ENCODE peak calls at places on chromosomes 5 and 9, in ten cellular contexts. One of them, this sample, is unnamed. For H3K4me1, the result is how much of the 10 kb centered on the place peaks cover.

GRCh38 chr9:129552064-129552463 is 68.8 kb downstream of the C9orf50 start:
- DNase-seq in A549: no peak
- DNase-seq in H1: no peak
- DNase-seq in tibial nerve: no peak
- DNase-seq in K562: no peak
- DNase-seq in stomach: no peak
- DNase-seq in sigmoid colon: peak
- DNase-seq in suprapubic skin: peak
- DNase-seq in transverse colon: no peak
- DNase-seq in SK-N-SH: no peak
- DNase-seq in this sample: no peak

GRCh38 chr9:111943200-111943599 is 46.6 kb downstream of the UGCG start:
- DNase-seq in A549: no peak
- DNase-seq in H1: no peak
- DNase-seq in tibial nerve: no peak
- DNase-seq in K562: no peak
- DNase-seq in stomach: no peak
- DNase-seq in sigmoid colon: no peak
- DNase-seq in suprapubic skin: no peak
- DNase-seq in transverse colon: no peak
- DNase-seq in SK-N-SH: no peak
- DNase-seq in this sample: no peak

GRCh38 chr9:91312717-91313325 is 48.9 kb downstream of the AUH start:
- DNase-seq in A549: no peak
- DNase-seq in H1: no peak
- DNase-seq in tibial nerve: no peak
- DNase-seq in K562: no peak
- DNase-seq in stomach: peak
- DNase-seq in sigmoid colon: no peak
- DNase-seq in suprapubic skin: no peak
- DNase-seq in transverse colon: no peak
- DNase-seq in SK-N-SH: peak
- DNase-seq in this sample: no peak

GRCh38 chr9:136403915-136404800 is 4.2 kb upstream of the SNAPC4 start:
- DNase-seq in A549: no peak
- DNase-seq in H1: no peak
- DNase-seq in tibial nerve: no peak
- DNase-seq in K562: no peak
- DNase-seq in stomach: no peak
- DNase-seq in sigmoid colon: no peak
- DNase-seq in suprapubic skin: no peak
- DNase-seq in transverse colon: no peak
- DNase-seq in SK-N-SH: no peak
- DNase-seq in this sample: no peak

GRCh38 chr5:94526708-94527107 is 91.7 kb downstream of the KIAA0825 start:
- DNase-seq in A549: no peak
- DNase-seq in H1: no peak
- DNase-seq in tibial nerve: no peak
- DNase-seq in K562: no peak
- DNase-seq in stomach: no peak
- DNase-seq in sigmoid colon: no peak
- DNase-seq in suprapubic skin: no peak
- DNase-seq in transverse colon: no peak
- DNase-seq in SK-N-SH: no peak
- DNase-seq in this sample: no peak

GRCh38 chr5:144315994-144316634 is 145.4 kb downstream of the KCTD16 start:
- DNase-seq in A549: no peak
- DNase-seq in H1: no peak
- DNase-seq in tibial nerve: no peak
- DNase-seq in K562: no peak
- DNase-seq in stomach: no peak
- DNase-seq in sigmoid colon: no peak
- DNase-seq in suprapubic skin: no peak
- DNase-seq in transverse colon: peak
- DNase-seq in SK-N-SH: no peak
- DNase-seq in this sample: no peak

GRCh38 chr5:55994502-55994997 is at the start of gene IL6ST:
- DNase-seq in A549: peak
- DNase-seq in H1: no peak
- DNase-seq in tibial nerve: peak
- DNase-seq in K562: no peak
- DNase-seq in stomach: peak
- DNase-seq in sigmoid colon: no peak
- DNase-seq in suprapubic skin: peak
- DNase-seq in transverse colon: peak
- DNase-seq in SK-N-SH: no peak
- DNase-seq in this sample: no peak

GRCh38 chr5:175520321-175520720 is 42.0 kb downstream of the SFXN1 start:
- DNase-seq in A549: no peak
- DNase-seq in H1: no peak
- DNase-seq in tibial nerve: no peak
- DNase-seq in K562: no peak
- DNase-seq in stomach: no peak
- DNase-seq in sigmoid colon: no peak
- DNase-seq in suprapubic skin: no peak
- DNase-seq in transverse colon: no peak
- DNase-seq in SK-N-SH: no peak
- DNase-seq in this sample: no peak

GRCh38 chr5:115858396-115858795 is 16.7 kb downstream of the AP3S1 start:
- DNase-seq in A549: no peak
- DNase-seq in H1: no peak
- DNase-seq in tibial nerve: no peak
- DNase-seq in K562: no peak
- DNase-seq in stomach: no peak
- DNase-seq in sigmoid colon: no peak
- DNase-seq in suprapubic skin: no peak
- DNase-seq in transverse colon: no peak
- DNase-seq in SK-N-SH: no peak
- DNase-seq in this sample: no peak

GRCh38 chr5:60102961-60103683 is 209.6 kb upstream of the PDE4D start:
- DNase-seq in A549: peak
- DNase-seq in H1: no peak
- DNase-seq in tibial nerve: no peak
- DNase-seq in K562: no peak
- DNase-seq in stomach: no peak
- DNase-seq in sigmoid colon: no peak
- DNase-seq in suprapubic skin: no peak
- DNase-seq in transverse colon: no peak
- DNase-seq in SK-N-SH: no peak
- DNase-seq in this sample: no peak

GRCh38 chr9:75235632-75236031 is 147.3 kb downstream of the OSTF1 start:
- DNase-seq in A549: peak
- DNase-seq in H1: no peak
- DNase-seq in tibial nerve: no peak
- DNase-seq in K562: no peak
- DNase-seq in stomach: peak
- DNase-seq in sigmoid colon: no peak
- DNase-seq in suprapubic skin: no peak
- DNase-seq in transverse colon: peak
- DNase-seq in SK-N-SH: no peak
- DNase-seq in this sample: no peak

GRCh38 chr9:95264954-95265615 is 52.4 kb downstream of the FANCC start:
- DNase-seq in A549: peak
- DNase-seq in H1: no peak
- DNase-seq in tibial nerve: no peak
- DNase-seq in K562: no peak
- DNase-seq in stomach: no peak
- DNase-seq in sigmoid colon: no peak
- DNase-seq in suprapubic skin: no peak
- DNase-seq in transverse colon: no peak
- DNase-seq in SK-N-SH: no peak
- DNase-seq in this sample: no peak

GRCh38 chr5:91388362-91388761 is 5.2 kb upstream of the ARRDC3 start:
- DNase-seq in A549: no peak
- DNase-seq in H1: no peak
- DNase-seq in tibial nerve: no peak
- DNase-seq in K562: no peak
- DNase-seq in stomach: no peak
- DNase-seq in sigmoid colon: no peak
- DNase-seq in suprapubic skin: no peak
- DNase-seq in transverse colon: no peak
- DNase-seq in SK-N-SH: no peak
- DNase-seq in this sample: no peak

GRCh38 chr5:177531209-177531940 is 14.6 kb upstream of the DDX41 start:
- DNase-seq in A549: no peak
- DNase-seq in H1: no peak
- DNase-seq in tibial nerve: no peak
- DNase-seq in K562: no peak
- DNase-seq in stomach: no peak
- DNase-seq in sigmoid colon: peak
- DNase-seq in suprapubic skin: no peak
- DNase-seq in transverse colon: no peak
- DNase-seq in SK-N-SH: no peak
- DNase-seq in this sample: no peak
- TF ChIP-seq EP300 in A549: no peak
- TF ChIP-seq EP300 in H1: no peak
- TF ChIP-seq EP300 in tibial nerve: no peak
- TF ChIP-seq EP300 in K562: no peak
- TF ChIP-seq EP300 in stomach: no peak
- TF ChIP-seq EP300 in sigmoid colon: no peak
- TF ChIP-seq EP300 in suprapubic skin: no peak
- TF ChIP-seq EP300 in transverse colon: no peak
- TF ChIP-seq EP300 in SK-N-SH: no peak
- TF ChIP-seq EP300 in this sample: no peak

DNA sequence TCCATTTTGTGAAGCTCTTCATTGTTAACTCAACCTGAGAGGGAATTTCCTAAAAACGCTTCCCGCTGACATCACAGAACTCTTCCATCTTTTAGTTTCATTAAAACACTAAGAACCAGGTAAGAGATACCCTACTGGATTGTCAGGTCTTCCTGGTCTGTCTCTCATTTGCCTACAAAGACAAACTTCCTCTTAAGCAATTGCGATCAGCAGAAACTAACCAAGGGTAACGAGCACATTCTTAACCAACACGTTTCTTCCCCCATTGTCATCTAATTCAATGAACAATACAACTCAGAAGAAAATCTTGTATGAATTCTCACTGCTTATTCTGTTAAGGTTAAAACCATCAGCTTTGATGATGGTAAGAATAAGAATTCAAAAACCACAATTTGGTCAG is 6.6 kb downstream of the FBXW11 start:
- DNase-seq in A549: no peak
- DNase-seq in H1: no peak
- DNase-seq in tibial nerve: no peak
- DNase-seq in K562: no peak
- DNase-seq in stomach: no peak
- DNase-seq in sigmoid colon: no peak
- DNase-seq in suprapubic skin: no peak
- DNase-seq in transverse colon: no peak
- DNase-seq in SK-N-SH: no peak
- DNase-seq in this sample: no peak
- H3K4me1 ChIP-seq in A549: under half
- H3K4me1 ChIP-seq in H1: under half
- H3K4me1 ChIP-seq in tibial nerve: under half
- H3K4me1 ChIP-seq in K562: under half
- H3K4me1 ChIP-seq in stomach: half or more
- H3K4me1 ChIP-seq in sigmoid colon: half or more
- H3K4me1 ChIP-seq in suprapubic skin: under half
- H3K4me1 ChIP-seq in transverse colon: half or more
- H3K4me1 ChIP-seq in SK-N-SH: under half
- H3K4me1 ChIP-seq in this sample: under half

GRCh38 chr5:148558892-148559291 is 95.4 kb downstream of the HTR4 start:
- DNase-seq in A549: no peak
- DNase-seq in H1: no peak
- DNase-seq in tibial nerve: no peak
- DNase-seq in K562: no peak
- DNase-seq in stomach: peak
- DNase-seq in sigmoid colon: no peak
- DNase-seq in suprapubic skin: no peak
- DNase-seq in transverse colon: no peak
- DNase-seq in SK-N-SH: no peak
- DNase-seq in this sample: no peak
- TF ChIP-seq EP300 in A549: no peak
- TF ChIP-seq EP300 in H1: no peak
- TF ChIP-seq EP300 in tibial nerve: no peak
- TF ChIP-seq EP300 in K562: no peak
- TF ChIP-seq EP300 in stomach: no peak
- TF ChIP-seq EP300 in sigmoid colon: no peak
- TF ChIP-seq EP300 in suprapubic skin: no peak
- TF ChIP-seq EP300 in transverse colon: no peak
- TF ChIP-seq EP300 in SK-N-SH: no peak
- TF ChIP-seq EP300 in this sample: no peak

DNA sequence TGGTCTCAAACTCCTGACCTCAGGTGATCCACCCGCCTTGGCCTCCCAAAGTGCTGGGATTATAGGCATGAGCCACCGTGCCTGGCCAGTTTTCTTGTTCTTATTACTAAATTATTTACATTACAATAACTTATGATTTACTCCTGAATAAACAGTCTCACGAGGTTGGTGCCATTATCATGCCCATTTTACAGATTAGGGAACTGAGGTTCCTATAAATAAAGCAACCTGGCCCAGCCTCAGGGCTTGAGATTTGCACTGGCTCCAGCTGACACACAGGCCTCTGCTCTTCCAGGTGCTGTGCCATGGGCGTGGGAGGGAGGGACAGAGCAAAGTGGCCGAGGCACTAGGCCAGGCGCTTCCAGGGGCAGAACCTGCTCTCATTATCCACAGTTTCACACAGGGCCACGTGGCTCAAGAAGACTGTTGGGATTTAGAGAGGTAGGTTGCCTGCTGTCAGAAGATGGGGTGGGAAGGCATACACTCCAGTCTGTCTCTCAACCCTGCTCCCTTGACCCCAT is 2.3 kb downstream of the PLPP7 start:
- DNase-seq in A549: no peak
- DNase-seq in H1: no peak
- DNase-seq in tibial nerve: no peak
- DNase-seq in K562: no peak
- DNase-seq in stomach: no peak
- DNase-seq in sigmoid colon: no peak
- DNase-seq in suprapubic skin: no peak
- DNase-seq in transverse colon: no peak
- DNase-seq in SK-N-SH: no peak
- DNase-seq in this sample: no peak
- H3K4me1 ChIP-seq in A549: under half
- H3K4me1 ChIP-seq in H1: under half
- H3K4me1 ChIP-seq in tibial nerve: under half
- H3K4me1 ChIP-seq in K562: under half
- H3K4me1 ChIP-seq in stomach: under half
- H3K4me1 ChIP-seq in sigmoid colon: under half
- H3K4me1 ChIP-seq in suprapubic skin: under half
- H3K4me1 ChIP-seq in transverse colon: under half
- H3K4me1 ChIP-seq in SK-N-SH: under half
- H3K4me1 ChIP-seq in this sample: under half

DNA sequence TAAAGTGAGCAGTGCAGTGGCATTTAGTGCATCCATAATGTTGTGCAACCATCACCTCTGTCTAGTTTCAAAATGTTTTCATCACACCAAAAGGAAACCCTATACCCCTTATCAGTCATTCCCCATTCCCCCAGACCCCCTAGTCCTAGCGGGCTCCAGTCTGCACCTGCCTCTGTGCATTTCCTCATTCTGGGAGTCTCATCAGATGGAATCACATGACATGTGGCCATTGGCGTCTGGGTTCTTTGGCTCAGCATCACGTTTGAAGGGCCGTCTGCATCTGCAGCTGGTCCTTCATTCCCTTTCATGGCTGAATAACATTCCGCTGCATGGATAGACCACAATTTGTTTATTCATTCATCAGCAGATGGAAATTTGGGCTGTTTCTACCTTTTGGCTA is 55.8 kb downstream of the NSG2 start:
- DNase-seq in A549: no peak
- DNase-seq in H1: no peak
- DNase-seq in tibial nerve: no peak
- DNase-seq in K562: no peak
- DNase-seq in stomach: no peak
- DNase-seq in sigmoid colon: no peak
- DNase-seq in suprapubic skin: no peak
- DNase-seq in transverse colon: no peak
- DNase-seq in SK-N-SH: no peak
- DNase-seq in this sample: no peak
- TF ChIP-seq EP300 in A549: no peak
- TF ChIP-seq EP300 in H1: no peak
- TF ChIP-seq EP300 in tibial nerve: no peak
- TF ChIP-seq EP300 in K562: no peak
- TF ChIP-seq EP300 in stomach: no peak
- TF ChIP-seq EP300 in sigmoid colon: no peak
- TF ChIP-seq EP300 in suprapubic skin: no peak
- TF ChIP-seq EP300 in transverse colon: no peak
- TF ChIP-seq EP300 in SK-N-SH: no peak
- TF ChIP-seq EP300 in this sample: no peak

This sample was measured in ovary.